ENCODE peak calls at places on chromosome 10, in five cellular contexts. D is KG1; A is stimulated activated CD4-positive, alpha-beta T cell treated with anti-CD3 and anti-CD28 coated beads, Interleukin-2, amount 100 ng/mL, for 48 hours; O is HuH-7.5; C is NCI-H146. Q is an unnamed sample.

GRCh38 chr10:71765176-71765906 is 8.0 kb downstream of the VSIR start:
- DNase-seq in D (no peak), A (no peak), O (no peak), C (no peak), Q (no peak)

GRCh38 chr10:122251459-122252255 is 19.4 kb upstream of the BTBD16 start:
- DNase-seq in D (no peak), A (no peak), O (no peak), C (no peak), Q (no peak)

GRCh38 chr10:77824893-77825292 is 101.7 kb downstream of the DLG5 start:
- DNase-seq in D (no peak), A (no peak), O (no peak), C (no peak), Q (no peak)

GRCh38 chr10:128934492-128934891 is 532.5 kb upstream of the MGMT start:
- DNase-seq in D (no peak), A (no peak), O (no peak), C (no peak), Q (no peak)

GRCh38 chr10:5840314-5841307 is 27.4 kb upstream of the GDI2 start:
- DNase-seq in D (no peak), A (no peak), O (no peak), C (no peak), Q (no peak)

GRCh38 chr10:67606572-67606971 is 89.4 kb downstream of the CTNNA3 start:
- DNase-seq in D (no peak), A (no peak), O (no peak), C (no peak), Q (no peak)

GRCh38 chr10:101888251-101888949 is 44.8 kb upstream of the KCNIP2 start:
- DNase-seq in D (no peak), A (no peak), O (no peak), C (no peak), Q (no peak)

GRCh38 chr10:53453196-53453595 is 680.6 kb upstream of the MBL2 start:
- DNase-seq in D (no peak), A (no peak), O (no peak), C (no peak), Q (no peak)

GRCh38 chr10:60189861-60190475 is 199.7 kb downstream of the ANK3 start:
- DNase-seq in D (no peak), A (no peak), O (no peak), C (no peak), Q (no peak)

Q was measured in NCI-H510A treated with DMSO at 0.1 percent for 48 hours.